ENCODE peak calls at places on chromosomes 5 and 9, in six cellular contexts. One of them, this sample, is unnamed.
A peak's percentile ranks its signal among the peaks of the same experiment; 100 is the strongest.

GRCh38 chr5:33371660-33372059 is 69.1 kb upstream of the TARS1 start:
- DNase-seq in H9: no peak
- DNase-seq in neuronal stem cell: no peak
- DNase-seq in IMR-90: peak; percentile 93
- DNase-seq in mesenchymal stem cell: peak; percentile 40
- DNase-seq in trophoblast cell: no peak
- DNase-seq in this sample: no peak

GRCh38 chr5:155017610-155018009 is 4.1 kb downstream of the KIF4B start:
- DNase-seq in H9: no peak
- DNase-seq in neuronal stem cell: no peak
- DNase-seq in IMR-90: no peak
- DNase-seq in mesenchymal stem cell: no peak
- DNase-seq in trophoblast cell: no peak
- DNase-seq in this sample: no peak

GRCh38 chr5:135391869-135392255 is 7.2 kb downstream of the MACROH2A1 start:
- DNase-seq in H9: no peak
- DNase-seq in neuronal stem cell: no peak
- DNase-seq in IMR-90: no peak
- DNase-seq in mesenchymal stem cell: no peak
- DNase-seq in trophoblast cell: no peak
- DNase-seq in this sample: no peak

GRCh38 chr9:124914753-124915405 is 26.0 kb downstream of the GOLGA1 start:
- DNase-seq in H9: no peak
- DNase-seq in neuronal stem cell: no peak
- DNase-seq in IMR-90: no peak
- DNase-seq in mesenchymal stem cell: no peak
- DNase-seq in trophoblast cell: no peak
- DNase-seq in this sample: no peak

GRCh38 chr9:88807426-88807825 is 183.8 kb upstream of the S1PR3 start:
- DNase-seq in H9: no peak
- DNase-seq in neuronal stem cell: no peak
- DNase-seq in IMR-90: no peak
- DNase-seq in mesenchymal stem cell: no peak
- DNase-seq in trophoblast cell: no peak
- DNase-seq in this sample: no peak

GRCh38 chr5:136020383-136021015 is 8.3 kb upstream of the TGFBI start:
- DNase-seq in H9: no peak
- DNase-seq in neuronal stem cell: no peak
- DNase-seq in IMR-90: peak; percentile 99
- DNase-seq in mesenchymal stem cell: peak; percentile 97
- DNase-seq in trophoblast cell: peak; percentile 49
- DNase-seq in this sample: no peak

GRCh38 chr5:10445352-10445751 is 3.7 kb downstream of the ROPN1L start:
- DNase-seq in H9: no peak
- DNase-seq in neuronal stem cell: no peak
- DNase-seq in IMR-90: no peak
- DNase-seq in mesenchymal stem cell: no peak
- DNase-seq in trophoblast cell: no peak
- DNase-seq in this sample: no peak

GRCh38 chr9:134103391-134103998 is 32.4 kb upstream of the WDR5 start:
- DNase-seq in H9: no peak
- DNase-seq in neuronal stem cell: no peak
- DNase-seq in IMR-90: no peak
- DNase-seq in mesenchymal stem cell: no peak
- DNase-seq in trophoblast cell: no peak
- DNase-seq in this sample: no peak

GRCh38 chr5:74103131-74104023 is 477.4 kb downstream of the ARHGEF28 start:
- DNase-seq in H9: no peak
- DNase-seq in neuronal stem cell: no peak
- DNase-seq in IMR-90: no peak
- DNase-seq in mesenchymal stem cell: no peak
- DNase-seq in trophoblast cell: no peak
- DNase-seq in this sample: no peak

GRCh38 chr9:118170032-118170955 is 466.1 kb downstream of the TLR4 start:
- DNase-seq in H9: peak; percentile 74
- DNase-seq in neuronal stem cell: peak; percentile 51
- DNase-seq in IMR-90: no peak
- DNase-seq in mesenchymal stem cell: peak; percentile 52
- DNase-seq in trophoblast cell: peak; percentile 58
- DNase-seq in this sample: peak; percentile 60

GRCh38 chr5:39194466-39195136 is 24.8 kb downstream of the FYB1 start:
- DNase-seq in H9: no peak
- DNase-seq in neuronal stem cell: no peak
- DNase-seq in IMR-90: peak; percentile 84
- DNase-seq in mesenchymal stem cell: peak; percentile 72
- DNase-seq in trophoblast cell: peak; percentile 93
- DNase-seq in this sample: no peak

GRCh38 chr9:121239071-121239470 is 28.9 kb upstream of the GSN start:
- DNase-seq in H9: no peak
- DNase-seq in neuronal stem cell: no peak
- DNase-seq in IMR-90: peak; percentile 19
- DNase-seq in mesenchymal stem cell: no peak
- DNase-seq in trophoblast cell: peak; percentile 81
- DNase-seq in this sample: no peak

GRCh38 chr5:110630350-110630749 is 96.1 kb downstream of the TMEM232 start:
- DNase-seq in H9: no peak
- DNase-seq in neuronal stem cell: no peak
- DNase-seq in IMR-90: no peak
- DNase-seq in mesenchymal stem cell: no peak
- DNase-seq in trophoblast cell: no peak
- DNase-seq in this sample: no peak

GRCh38 chr9:130869250-130869649 is 27.4 kb downstream of the QRFP start:
- DNase-seq in H9: no peak
- DNase-seq in neuronal stem cell: no peak
- DNase-seq in IMR-90: peak; percentile 42
- DNase-seq in mesenchymal stem cell: no peak
- DNase-seq in trophoblast cell: no peak
- DNase-seq in this sample: no peak

GRCh38 chr5:157454273-157454672 is 5.7 kb upstream of the NIPAL4 start:
- DNase-seq in H9: peak; percentile 10
- DNase-seq in neuronal stem cell: no peak
- DNase-seq in IMR-90: no peak
- DNase-seq in mesenchymal stem cell: no peak
- DNase-seq in trophoblast cell: no peak
- DNase-seq in this sample: peak; percentile 23

GRCh38 chr9:80556631-80557030 is 984.9 kb downstream of the TLE4 start:
- DNase-seq in H9: no peak
- DNase-seq in neuronal stem cell: no peak
- DNase-seq in IMR-90: no peak
- DNase-seq in mesenchymal stem cell: no peak
- DNase-seq in trophoblast cell: no peak
- DNase-seq in this sample: no peak

GRCh38 chr9:112971415-112971814 is 40.6 kb downstream of the ZNF883 start:
- DNase-seq in H9: peak; percentile 57
- DNase-seq in neuronal stem cell: no peak
- DNase-seq in IMR-90: peak; percentile 1
- DNase-seq in mesenchymal stem cell: no peak
- DNase-seq in trophoblast cell: no peak
- DNase-seq in this sample: peak; percentile 3

GRCh38 chr9:78296208-78296892 is 575 bp upstream of the PSAT1 start:
- DNase-seq in H9: peak; percentile 61
- DNase-seq in neuronal stem cell: peak; percentile 18
- DNase-seq in IMR-90: peak; percentile 54
- DNase-seq in mesenchymal stem cell: peak; percentile 52
- DNase-seq in trophoblast cell: peak; percentile 75
- DNase-seq in this sample: peak; percentile 61

GRCh38 chr9:20538956-20539355 is 83.3 kb downstream of the MLLT3 start:
- DNase-seq in H9: no peak
- DNase-seq in neuronal stem cell: no peak
- DNase-seq in IMR-90: peak; percentile 13
- DNase-seq in mesenchymal stem cell: no peak
- DNase-seq in trophoblast cell: no peak
- DNase-seq in this sample: no peak

GRCh38 chr5:129820-130219 is 37.9 kb downstream of the PLEKHG4B start:
- DNase-seq in H9: no peak
- DNase-seq in neuronal stem cell: no peak
- DNase-seq in IMR-90: peak; percentile 85
- DNase-seq in mesenchymal stem cell: peak; percentile 47
- DNase-seq in trophoblast cell: no peak
- DNase-seq in this sample: no peak

GRCh38 chr9:106085479-106085878 is 391.1 kb downstream of the TMEM38B start:
- DNase-seq in H9: no peak
- DNase-seq in neuronal stem cell: no peak
- DNase-seq in IMR-90: no peak
- DNase-seq in mesenchymal stem cell: no peak
- DNase-seq in trophoblast cell: no peak
- DNase-seq in this sample: no peak

GRCh38 chr5:117494208-117494607 is 919.6 kb upstream of the SEMA6A start:
- DNase-seq in H9: no peak
- DNase-seq in neuronal stem cell: no peak
- DNase-seq in IMR-90: no peak
- DNase-seq in mesenchymal stem cell: peak; percentile 20
- DNase-seq in trophoblast cell: no peak
- DNase-seq in this sample: no peak

GRCh38 chr5:42879267-42879666 is 67.6 kb upstream of the SELENOP start:
- DNase-seq in H9: no peak
- DNase-seq in neuronal stem cell: no peak
- DNase-seq in IMR-90: no peak
- DNase-seq in mesenchymal stem cell: no peak
- DNase-seq in trophoblast cell: no peak
- DNase-seq in this sample: no peak

GRCh38 chr5:139660916-139661814 is 13.0 kb downstream of the CXXC5 start:
- DNase-seq in H9: no peak
- DNase-seq in neuronal stem cell: no peak
- DNase-seq in IMR-90: peak; percentile 95
- DNase-seq in mesenchymal stem cell: peak; percentile 97
- DNase-seq in trophoblast cell: peak; percentile 73
- DNase-seq in this sample: no peak

GRCh38 chr9:84374516-84374915 is 34.0 kb upstream of the SLC28A3 start:
- DNase-seq in H9: no peak
- DNase-seq in neuronal stem cell: no peak
- DNase-seq in IMR-90: no peak
- DNase-seq in mesenchymal stem cell: no peak
- DNase-seq in trophoblast cell: no peak
- DNase-seq in this sample: no peak

GRCh38 chr5:122286547-122286946 is 25.5 kb upstream of the SNCAIP start:
- DNase-seq in H9: peak; percentile 40
- DNase-seq in neuronal stem cell: no peak
- DNase-seq in IMR-90: no peak
- DNase-seq in mesenchymal stem cell: no peak
- DNase-seq in trophoblast cell: no peak
- DNase-seq in this sample: no peak

GRCh38 chr5:54870251-54870650 is 115.1 kb downstream of the ESM1 start:
- DNase-seq in H9: no peak
- DNase-seq in neuronal stem cell: no peak
- DNase-seq in IMR-90: no peak
- DNase-seq in mesenchymal stem cell: no peak
- DNase-seq in trophoblast cell: no peak
- DNase-seq in this sample: no peak

GRCh38 chr5:10145922-10146321 is 103.8 kb downstream of the ATPSCKMT start:
- DNase-seq in H9: no peak
- DNase-seq in neuronal stem cell: no peak
- DNase-seq in IMR-90: peak; percentile 66
- DNase-seq in mesenchymal stem cell: peak; percentile 50
- DNase-seq in trophoblast cell: peak; percentile 77
- DNase-seq in this sample: no peak

GRCh38 chr5:169980418-169981053 is at the start of gene INSYN2B:
- DNase-seq in H9: peak; percentile 92
- DNase-seq in neuronal stem cell: peak; percentile 87
- DNase-seq in IMR-90: peak; percentile 87
- DNase-seq in mesenchymal stem cell: peak; percentile 94
- DNase-seq in trophoblast cell: peak; percentile 76
- DNase-seq in this sample: peak; percentile 89

GRCh38 chr5:176626876-176627236 is 3.5 kb downstream of the SNCB start:
- DNase-seq in H9: no peak
- DNase-seq in neuronal stem cell: no peak
- DNase-seq in IMR-90: no peak
- DNase-seq in mesenchymal stem cell: no peak
- DNase-seq in trophoblast cell: no peak
- DNase-seq in this sample: no peak

GRCh38 chr5:137395011-137395755 is 103.9 kb downstream of the SPOCK1 start:
- DNase-seq in H9: no peak
- DNase-seq in neuronal stem cell: no peak
- DNase-seq in IMR-90: peak; percentile 26
- DNase-seq in mesenchymal stem cell: no peak
- DNase-seq in trophoblast cell: peak; percentile 90
- DNase-seq in this sample: no peak

GRCh38 chr9:137269231-137269772 is 8.2 kb upstream of the TOR4A start:
- DNase-seq in H9: no peak
- DNase-seq in neuronal stem cell: no peak
- DNase-seq in IMR-90: peak; percentile 60
- DNase-seq in mesenchymal stem cell: peak; percentile 92
- DNase-seq in trophoblast cell: no peak
- DNase-seq in this sample: no peak

GRCh38 chr5:99102073-99102697 is 173.4 kb upstream of the CHD1 start:
- DNase-seq in H9: no peak
- DNase-seq in neuronal stem cell: no peak
- DNase-seq in IMR-90: no peak
- DNase-seq in mesenchymal stem cell: no peak
- DNase-seq in trophoblast cell: no peak
- DNase-seq in this sample: no peak

DNA sequence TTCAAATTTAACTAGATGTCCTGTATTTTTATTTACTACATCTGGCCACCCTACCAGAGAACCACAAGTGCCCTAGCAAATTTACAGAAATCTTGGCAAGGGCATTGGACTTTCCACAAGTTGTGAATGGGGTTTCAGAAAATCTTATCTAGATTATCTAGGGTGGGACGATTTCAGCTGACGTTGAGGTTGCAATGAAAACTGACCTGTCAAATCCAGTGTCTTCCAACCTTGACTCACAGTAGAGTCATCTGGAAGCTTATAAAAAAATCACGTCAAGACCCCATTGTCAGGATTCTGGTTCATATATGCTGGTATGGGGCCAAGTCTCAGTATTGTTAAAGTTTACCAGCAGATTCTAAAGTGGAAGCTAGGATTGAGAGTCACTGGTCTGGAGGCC is 109.6 kb upstream of the ACTBL2 start:
- DNase-seq in H9: no peak
- DNase-seq in neuronal stem cell: no peak
- DNase-seq in IMR-90: peak; percentile 10
- DNase-seq in mesenchymal stem cell: no peak
- DNase-seq in trophoblast cell: no peak
- DNase-seq in this sample: no peak
- H4K91ac ChIP-seq in H9: no peak overlapping the region
- H4K91ac ChIP-seq in neuronal stem cell: no peak overlapping the region
- H4K91ac ChIP-seq in IMR-90: no peak overlapping the region
- H4K91ac ChIP-seq in mesenchymal stem cell: no peak overlapping the region
- H4K91ac ChIP-seq in trophoblast cell: no peak overlapping the region
- H4K91ac ChIP-seq in this sample: no peak overlapping the region

GRCh38 chr5:64727150-64727549 is 36.8 kb downstream of the SHISAL2B start:
- DNase-seq in H9: no peak
- DNase-seq in neuronal stem cell: no peak
- DNase-seq in IMR-90: no peak
- DNase-seq in mesenchymal stem cell: no peak
- DNase-seq in trophoblast cell: no peak
- DNase-seq in this sample: no peak
- H4K91ac ChIP-seq in H9: no peak overlapping the region
- H4K91ac ChIP-seq in neuronal stem cell: no peak overlapping the region
- H4K91ac ChIP-seq in IMR-90: no peak overlapping the region
- H4K91ac ChIP-seq in mesenchymal stem cell: no peak overlapping the region
- H4K91ac ChIP-seq in trophoblast cell: no peak overlapping the region
- H4K91ac ChIP-seq in this sample: no peak overlapping the region

GRCh38 chr5:150014456-150014855 is 13.9 kb downstream of the HMGXB3 start:
- DNase-seq in H9: no peak
- DNase-seq in neuronal stem cell: no peak
- DNase-seq in IMR-90: no peak
- DNase-seq in mesenchymal stem cell: no peak
- DNase-seq in trophoblast cell: no peak
- DNase-seq in this sample: no peak
- H4K91ac ChIP-seq in H9: no peak overlapping the region
- H4K91ac ChIP-seq in neuronal stem cell: no peak overlapping the region
- H4K91ac ChIP-seq in IMR-90: no peak overlapping the region
- H4K91ac ChIP-seq in mesenchymal stem cell: no peak overlapping the region
- H4K91ac ChIP-seq in trophoblast cell: no peak overlapping the region
- H4K91ac ChIP-seq in this sample: no peak overlapping the region

GRCh38 chr5:104119529-104119928 is 556.9 kb upstream of the NUDT12 start:
- DNase-seq in H9: no peak
- DNase-seq in neuronal stem cell: no peak
- DNase-seq in IMR-90: no peak
- DNase-seq in mesenchymal stem cell: no peak
- DNase-seq in trophoblast cell: no peak
- DNase-seq in this sample: no peak
- H4K91ac ChIP-seq in H9: no peak overlapping the region
- H4K91ac ChIP-seq in neuronal stem cell: no peak overlapping the region
- H4K91ac ChIP-seq in IMR-90: no peak overlapping the region
- H4K91ac ChIP-seq in mesenchymal stem cell: no peak overlapping the region
- H4K91ac ChIP-seq in trophoblast cell: no peak overlapping the region
- H4K91ac ChIP-seq in this sample: no peak overlapping the region

This sample was measured in H1.